ENCODE peak calls at places on chromosomes 4 and X, in seven cellular contexts. Y is SK-N-SH, B is GM12892, P is HepG2, J is K562, Q is H1, M is GM12878. U is an unnamed sample.

GRCh38 chrX:78754917-78755316 is 7.4 kb downstream of the LPAR4 start:
- DNase-seq in B (no peak), Y (no peak), Q (no peak), J (no peak), P (no peak), M (peak), U (no peak)

GRCh38 chr4:149980941-149981340 is 97.3 kb upstream of the DCLK2 start:
- DNase-seq in J (peak), P (peak), B (no peak), Y (peak), Q (peak), M (no peak), U (no peak)

GRCh38 chr4:77994194-77994721 is 62.9 kb upstream of the FRAS1 start:
- DNase-seq in M (no peak), B (no peak), P (peak), Y (peak), J (peak), Q (peak), U (peak)

GRCh38 chr4:79209822-79210635 is 115.8 kb downstream of the NAA11 start:
- DNase-seq in B (no peak), J (peak), Q (no peak), P (peak), Y (no peak), M (no peak), U (no peak)

GRCh38 chr4:39565925-39566630 is 38.8 kb upstream of the UGDH start:
- DNase-seq in Y (no peak), P (no peak), B (no peak), M (no peak), Q (no peak), J (no peak), U (no peak)

GRCh38 chrX:109635151-109635550 is 10.2 kb upstream of the KCNE5 start:
- DNase-seq in B (no peak), M (no peak), P (no peak), Y (peak), J (peak), Q (no peak), U (no peak)

GRCh38 chr4:153502584-153502983 is 36.4 kb downstream of the TMEM131L start:
- DNase-seq in Y (no peak), B (no peak), M (no peak), P (no peak), Q (no peak), J (no peak), U (no peak)

GRCh38 chr4:150973626-150974250 is 41.3 kb downstream of the LRBA start:
- DNase-seq in Q (no peak), P (peak), B (no peak), J (no peak), Y (no peak), M (no peak), U (no peak)

GRCh38 chr4:176964116-176964691 is 171.5 kb upstream of the VEGFC start:
- DNase-seq in Q (peak), Y (no peak), J (no peak), B (no peak), P (no peak), M (no peak), U (no peak)
- TF ChIP-seq TAF1 in Q (no peak), Y (no peak), J (no peak), B (no peak), P (no peak), M (no peak), U (no peak)

GRCh38 chr4:140152015-140152703 is 1.8 kb downstream of the MAML3 start:
- DNase-seq in P (no peak), Y (peak), J (peak), B (peak), M (no peak), Q (peak), U (peak)
- TF ChIP-seq TAF1 in P (no peak), Y (no peak), J (no peak), B (no peak), M (no peak), Q (no peak), U (no peak)

GRCh38 chr4:57491388-57491787 is 381.2 kb upstream of the IGFBP7 start:
- DNase-seq in B (no peak), M (no peak), Q (no peak), J (no peak), P (no peak), Y (no peak), U (no peak)

GRCh38 chr4:57492479-57492878 is 382.3 kb upstream of the IGFBP7 start:
- DNase-seq in M (no peak), P (no peak), B (no peak), Y (no peak), Q (no peak), J (no peak), U (no peak)

GRCh38 chr4:57490520-57490919 is 380.3 kb upstream of the IGFBP7 start:
- DNase-seq in J (no peak), P (no peak), B (no peak), Q (no peak), M (no peak), Y (no peak), U (no peak)
- TF ChIP-seq TAF1 in J (no peak), P (no peak), B (no peak), Q (no peak), M (no peak), Y (no peak), U (no peak)

GRCh38 chr4:40990202-40990898 is 224.0 kb downstream of the APBB2 start:
- DNase-seq in J (no peak), Y (no peak), Q (no peak), P (peak), B (no peak), M (peak), U (no peak)

GRCh38 chr4:40986375-40986774 is 228.0 kb downstream of the APBB2 start:
- DNase-seq in Q (no peak), Y (no peak), P (no peak), J (no peak), B (no peak), M (no peak), U (no peak)

GRCh38 chr4:40984051-40984450 is 230.3 kb downstream of the APBB2 start:
- DNase-seq in Y (no peak), J (no peak), Q (no peak), P (no peak), B (no peak), M (no peak), U (no peak)

GRCh38 chr4:40990899-40991265 is 223.5 kb downstream of the APBB2 start:
- DNase-seq in J (no peak), M (peak), Q (no peak), Y (no peak), B (no peak), P (no peak), U (no peak)

DNA sequence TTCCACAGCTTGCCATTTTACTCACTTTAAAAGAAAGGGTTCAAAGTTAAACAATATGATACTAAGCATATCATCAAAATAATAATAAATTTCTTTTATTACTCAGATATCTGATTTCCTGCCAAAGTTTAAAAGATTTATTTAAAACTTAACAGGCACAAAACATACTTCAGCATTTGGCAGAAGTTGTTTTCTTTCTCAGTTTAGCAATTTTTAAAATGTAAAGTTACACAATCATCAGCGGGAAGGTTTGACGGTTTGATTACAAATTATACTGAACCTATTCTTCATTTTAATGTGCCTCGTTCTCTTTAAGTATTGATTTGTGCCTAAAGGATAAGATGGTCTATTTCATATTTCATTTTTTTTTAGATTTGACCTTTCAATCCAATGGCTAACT is 227.2 kb downstream of the APBB2 start:
- DNase-seq in B (no peak), M (no peak), P (no peak), J (no peak), Y (no peak), Q (no peak), U (no peak)
- TF ChIP-seq TAF1 in B (no peak), M (no peak), P (no peak), J (no peak), Y (no peak), Q (no peak), U (no peak)

GRCh38 chr4:169312690-169313422 is 42.1 kb upstream of the SH3RF1 start:
- DNase-seq in Y (no peak), P (no peak), B (no peak), M (no peak), J (no peak), Q (no peak), U (no peak)

GRCh38 chr4:169309326-169309967 is 38.7 kb upstream of the SH3RF1 start:
- DNase-seq in P (no peak), B (no peak), Q (no peak), M (no peak), J (no peak), Y (no peak), U (no peak)

GRCh38 chr4:169314906-169315305 is 44.1 kb upstream of the SH3RF1 start:
- DNase-seq in B (no peak), P (peak), J (no peak), Q (no peak), M (no peak), Y (peak), U (no peak)

GRCh38 chr4:169313732-169314131 is 43.0 kb upstream of the SH3RF1 start:
- DNase-seq in Q (no peak), P (no peak), Y (no peak), J (no peak), M (no peak), B (no peak), U (no peak)

DNA sequence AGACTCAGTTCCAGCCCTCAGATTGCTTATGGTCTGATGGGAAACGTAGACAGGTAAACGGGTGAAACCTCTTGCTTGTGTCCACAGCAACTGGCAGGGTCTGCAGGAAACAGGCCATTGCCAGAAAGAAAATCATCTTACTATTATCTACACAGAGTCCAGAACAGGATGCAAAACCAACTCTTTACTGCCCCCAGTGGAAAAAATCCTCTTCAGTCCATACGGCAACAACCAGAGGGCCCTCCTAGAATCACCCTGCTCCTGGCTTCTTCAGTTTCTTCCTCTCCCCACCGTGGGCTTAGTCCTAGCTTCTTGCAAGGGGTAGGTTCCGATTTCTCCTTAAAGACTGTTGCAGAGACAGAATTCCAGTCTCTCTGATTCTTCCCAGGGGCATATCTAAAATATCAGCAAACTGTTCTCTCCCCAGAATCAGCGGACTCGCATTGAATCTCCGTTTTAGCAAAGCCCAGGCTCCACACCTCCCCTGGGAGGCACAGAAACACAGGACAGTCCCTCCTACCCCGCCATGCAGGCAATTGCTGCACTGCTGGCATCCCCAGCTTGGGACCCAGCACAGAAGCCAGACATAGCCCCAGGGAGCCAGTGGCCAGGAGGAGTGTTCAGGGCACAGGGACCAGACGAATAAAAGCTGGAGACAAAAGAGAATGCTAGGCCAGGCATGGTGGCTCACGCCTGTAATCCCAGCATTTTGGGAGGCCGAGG is 41.0 kb upstream of the SH3RF1 start:
- DNase-seq in P (peak), J (peak), Q (peak), M (peak), Y (peak), B (peak), U (no peak)
- TF ChIP-seq TAF1 in P (no peak), J (no peak), Q (no peak), M (no peak), Y (no peak), B (no peak), U (no peak)

DNA sequence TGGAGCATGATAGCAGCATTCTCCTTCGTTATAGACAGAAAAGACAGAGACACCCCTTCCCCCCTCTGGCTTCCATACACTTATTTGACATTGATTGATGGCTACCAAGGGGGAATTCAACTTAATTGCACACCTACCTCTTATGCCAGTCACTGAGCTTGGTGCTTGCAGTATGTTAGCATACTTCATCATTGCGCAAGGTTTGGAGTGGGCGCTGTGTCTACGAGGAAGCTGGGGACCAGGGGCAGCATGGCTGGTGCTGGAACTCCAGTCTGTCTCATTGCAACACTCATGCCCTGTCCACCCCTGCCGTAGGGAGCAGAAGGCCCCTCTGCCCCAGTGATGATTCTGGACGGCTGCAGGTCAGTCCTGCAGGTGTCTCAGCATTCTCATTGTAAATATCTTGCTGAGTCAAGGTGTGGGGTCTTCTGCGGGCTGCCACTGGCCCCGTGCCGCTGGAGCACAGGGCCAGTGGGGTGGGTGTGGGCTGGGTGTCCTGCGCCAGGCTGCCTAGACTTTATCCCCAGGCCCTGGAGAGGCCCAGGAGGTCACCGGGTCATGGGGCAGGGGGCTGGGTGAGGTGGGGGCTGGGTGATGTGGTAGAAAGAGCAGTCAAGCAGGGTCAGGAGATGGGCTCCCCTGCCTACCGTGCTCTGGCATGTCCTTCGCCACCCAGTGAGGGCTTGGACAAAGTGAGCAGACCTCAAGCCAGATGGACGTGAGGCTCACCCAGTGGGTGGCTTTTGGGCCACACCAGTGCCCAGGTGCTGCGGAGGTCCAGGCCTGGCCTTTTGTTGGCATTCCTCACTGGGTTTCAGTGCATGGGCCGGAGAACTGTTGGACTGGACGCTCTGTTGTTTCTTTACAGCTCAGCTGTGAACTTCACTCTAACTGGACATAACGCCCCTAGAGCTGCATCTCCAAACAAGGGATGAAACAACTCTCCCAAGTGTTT is 85.5 kb downstream of the PSAPL1 start:
- DNase-seq in P (no peak), Y (no peak), Q (no peak), J (no peak), M (no peak), B (no peak), U (no peak)
- TF ChIP-seq TAF1 in P (no peak), Y (no peak), Q (no peak), J (no peak), M (no peak), B (no peak), U (no peak)